ENCODE peak calls at places on chromosome X, in eight cellular contexts. T is astrocyte of the cerebellum, G is AG10803, U is activated B cell treated with CpG ODN at 0.5 μM for 24 hours, C is left ventricle myocardium inferior, H is tibial nerve, S is brain microvascular endothelial cell, Y is AG04450. N is an unnamed sample.

GRCh38 chrX:106510713-106511411 is 100.9 kb upstream of the RADX start:
- DNase-seq in T (no peak), G (no peak), U (no peak), C (no peak), H (no peak), S (no peak), Y (no peak), N (no peak)

GRCh38 chrX:115268421-115268820 is 21.1 kb upstream of the LUZP4 start:
- DNase-seq in T (no peak), G (no peak), U (no peak), C (no peak), H (no peak), S (no peak), Y (no peak), N (no peak)

GRCh38 chrX:39582091-39582490 is 515.7 kb downstream of the BCOR start:
- DNase-seq in T (no peak), G (no peak), U (no peak), C (no peak), H (no peak), S (no peak), Y (no peak), N (peak)

GRCh38 chrX:42530027-42530426 is 247.9 kb downstream of the PPP1R2C start:
- DNase-seq in T (peak), G (peak), U (no peak), C (no peak), H (no peak), S (peak), Y (no peak), N (no peak)

GRCh38 chrX:131595120-131595519 is 51.2 kb downstream of the OR13H1 start:
- DNase-seq in T (no peak), G (no peak), U (no peak), C (no peak), H (no peak), S (no peak), Y (no peak), N (no peak)

GRCh38 chrX:136767104-136767941 is 13.4 kb downstream of the ARHGEF6 start:
- DNase-seq in T (peak), G (peak), U (peak), C (peak), H (no peak), S (peak), Y (no peak), N (peak)

GRCh38 chrX:84320606-84321005 is 132.6 kb upstream of the RPS6KA6 start:
- DNase-seq in T (no peak), G (peak), U (no peak), C (no peak), H (no peak), S (no peak), Y (no peak), N (no peak)

GRCh38 chrX:149916745-149917392 is 12.5 kb upstream of the HSFX4 start:
- DNase-seq in T (no peak), G (no peak), U (no peak), C (no peak), H (no peak), S (no peak), Y (no peak), N (no peak)

GRCh38 chrX:125757794-125758564 is 408.1 kb downstream of the DCAF12L2 start:
- DNase-seq in T (no peak), G (no peak), U (no peak), C (peak), H (no peak), S (peak), Y (no peak), N (no peak)

GRCh38 chrX:110432831-110433230 is 74.2 kb downstream of the RTL9 start:
- DNase-seq in T (no peak), G (no peak), U (no peak), C (peak), H (no peak), S (no peak), Y (no peak), N (no peak)

GRCh38 chrX:108811891-108812290 is 75.5 kb upstream of the IRS4 start:
- DNase-seq in T (no peak), G (no peak), U (no peak), C (no peak), H (no peak), S (no peak), Y (no peak), N (no peak)
- TF ChIP-seq CTCF in T (no peak), G (no peak), U (no peak), C (no peak), H (no peak), S (no peak), Y (no peak), N (no peak)

DNA sequence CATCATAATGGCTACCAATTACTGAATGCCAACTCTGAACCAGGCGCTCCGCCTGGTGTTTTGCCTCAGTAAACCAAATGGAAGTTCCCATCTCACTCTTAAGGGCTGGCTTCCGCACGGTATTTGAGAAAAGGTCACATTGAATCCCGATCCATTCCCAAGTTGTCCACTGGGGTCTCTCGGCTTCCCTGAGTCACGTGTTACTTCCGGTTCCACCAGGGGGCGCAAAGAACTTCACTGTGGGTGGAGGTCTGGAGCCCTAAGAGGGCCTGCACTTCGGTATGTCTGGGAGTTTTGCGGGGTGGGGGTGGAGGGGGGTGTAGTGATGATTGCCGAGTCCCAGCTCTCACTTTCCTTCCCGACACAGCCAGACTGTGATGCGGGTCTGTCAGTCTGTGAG is 13.4 kb upstream of the NHS start:
- DNase-seq in T (no peak), G (no peak), U (no peak), C (no peak), H (no peak), S (no peak), Y (no peak), N (peak)
- TF ChIP-seq CTCF in T (peak), G (peak), U (no peak), C (no peak), H (no peak), S (peak), Y (peak), N (no peak)

DNA sequence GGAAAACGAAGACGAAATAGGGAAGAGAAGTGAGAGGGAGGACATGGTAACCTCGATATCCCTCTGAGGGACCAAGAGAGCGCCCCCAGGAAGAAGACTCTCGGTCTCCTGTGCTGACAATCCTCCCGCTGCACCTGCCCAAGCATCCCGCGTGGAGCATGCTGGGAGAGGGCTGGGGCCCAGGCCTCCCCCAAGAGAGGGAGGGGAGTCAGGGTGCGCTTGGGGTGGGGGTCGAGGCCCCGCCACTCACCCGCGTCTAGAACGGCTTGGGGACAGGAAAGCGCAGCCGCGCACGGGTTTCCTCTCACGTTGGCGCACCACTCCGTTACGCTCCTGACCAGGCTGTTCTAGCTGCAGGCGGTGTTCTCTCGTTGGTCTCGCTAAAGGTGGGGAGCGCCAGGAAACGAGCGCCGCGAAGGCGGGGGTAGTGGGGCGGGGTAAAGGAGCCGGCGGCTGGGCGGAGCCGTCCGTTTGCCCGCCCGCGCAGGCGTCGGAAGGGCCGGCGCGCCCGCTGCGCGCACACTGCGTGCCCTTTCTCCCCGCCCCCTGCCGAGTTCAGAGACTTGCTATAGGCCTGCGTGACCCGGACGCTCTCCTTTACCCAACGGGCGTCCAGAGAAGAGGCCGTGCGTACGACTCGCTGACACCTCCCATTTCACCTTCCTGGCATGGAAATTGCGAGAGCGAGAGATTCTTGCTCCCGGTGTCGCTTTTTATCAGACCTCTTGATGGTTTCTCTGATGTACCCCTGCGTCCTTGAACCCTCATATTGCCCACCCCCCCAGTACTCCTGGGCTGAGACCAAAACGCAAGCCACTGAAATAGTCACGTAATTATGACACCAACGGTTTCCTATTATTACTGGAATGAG is at the start of gene C1GALT1C1:
- DNase-seq in T (peak), G (peak), U (peak), C (peak), H (peak), S (peak), Y (peak), N (peak)
- TF ChIP-seq CTCF in T (no peak), G (no peak), U (no peak), C (no peak), H (no peak), S (no peak), Y (no peak), N (no peak)

GRCh38 chrX:1323315-1323714 is 13.3 kb upstream of the IL3RA start:
- DNase-seq in T (no peak), G (no peak), U (peak), C (peak), H (no peak), S (peak), Y (no peak), N (no peak)

GRCh38 chrX:1325515-1326116 is 11.0 kb upstream of the IL3RA start:
- DNase-seq in T (no peak), G (no peak), U (no peak), C (no peak), H (no peak), S (no peak), Y (no peak), N (peak)

GRCh38 chrX:1321689-1322088 is 14.9 kb upstream of the IL3RA start:
- DNase-seq in T (no peak), G (no peak), U (no peak), C (no peak), H (no peak), S (no peak), Y (no peak), N (no peak)

GRCh38 chrX:1327651-1328304 is 8.8 kb upstream of the IL3RA start:
- DNase-seq in T (no peak), G (no peak), U (no peak), C (no peak), H (no peak), S (no peak), Y (no peak), N (no peak)

DNA sequence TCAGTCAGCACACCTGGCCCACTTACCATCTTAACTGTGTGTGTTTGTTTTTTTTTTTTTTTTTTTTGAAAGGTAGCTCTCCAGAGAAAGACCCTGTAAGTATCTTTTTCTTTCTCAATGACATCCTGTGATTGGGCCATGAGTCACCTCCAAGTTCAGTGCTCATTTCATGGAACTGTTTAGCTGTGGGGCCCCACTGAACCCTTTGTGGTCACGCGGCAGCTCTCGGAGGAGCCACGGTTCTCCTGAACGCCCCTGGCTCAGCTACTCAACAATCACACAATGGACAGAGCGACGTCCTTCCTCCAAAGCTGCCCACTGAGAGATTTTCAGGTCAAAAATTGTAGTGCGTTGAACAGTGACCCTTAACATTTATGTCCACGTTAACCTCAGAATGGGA is 14.2 kb upstream of the IL3RA start:
- DNase-seq in T (no peak), G (no peak), U (no peak), C (no peak), H (no peak), S (no peak), Y (no peak), N (peak)
- TF ChIP-seq CTCF in T (no peak), G (no peak), U (no peak), C (no peak), H (no peak), S (no peak), Y (no peak), N (no peak)

GRCh38 chrX:35380808-35381700 is 417.1 kb upstream of the MAGEB16 start:
- DNase-seq in T (no peak), G (peak), U (no peak), C (no peak), H (no peak), S (no peak), Y (no peak), N (peak)
- TF ChIP-seq CTCF in T (peak), G (peak), U (no peak), C (peak), H (peak), S (peak), Y (peak), N (no peak)

DNA sequence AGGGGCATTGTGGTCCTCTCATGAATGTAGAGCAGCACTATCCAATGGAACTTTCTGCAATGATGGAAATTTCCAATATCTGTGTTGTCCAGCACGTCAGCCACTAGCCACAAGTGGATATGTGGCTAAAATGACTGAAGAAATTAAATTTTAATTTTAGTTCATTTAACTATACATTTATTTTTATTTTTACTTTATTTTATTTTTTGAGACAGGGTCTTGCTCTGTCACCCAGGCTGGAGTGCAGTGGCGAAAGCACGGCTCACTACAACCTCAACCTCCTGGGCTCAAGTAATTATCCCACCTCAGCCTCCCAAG is 13.3 kb upstream of the RBBP7 start:
- DNase-seq in T (no peak), G (no peak), U (no peak), C (no peak), H (no peak), S (no peak), Y (no peak), N (no peak)
- TF ChIP-seq CTCF in T (no peak), G (no peak), U (no peak), C (no peak), H (no peak), S (no peak), Y (no peak), N (no peak)

GRCh38 chrX:63511361-63511760 is 160.2 kb upstream of the SPIN4 start:
- DNase-seq in T (no peak), G (no peak), U (no peak), C (no peak), H (no peak), S (no peak), Y (no peak), N (no peak)

GRCh38 chrX:63508668-63509067 is 157.5 kb upstream of the SPIN4 start:
- DNase-seq in T (no peak), G (no peak), U (no peak), C (no peak), H (no peak), S (no peak), Y (no peak), N (no peak)

GRCh38 chrX:63503541-63503940 is 152.4 kb upstream of the SPIN4 start:
- DNase-seq in T (peak), G (peak), U (no peak), C (no peak), H (no peak), S (peak), Y (no peak), N (no peak)

DNA sequence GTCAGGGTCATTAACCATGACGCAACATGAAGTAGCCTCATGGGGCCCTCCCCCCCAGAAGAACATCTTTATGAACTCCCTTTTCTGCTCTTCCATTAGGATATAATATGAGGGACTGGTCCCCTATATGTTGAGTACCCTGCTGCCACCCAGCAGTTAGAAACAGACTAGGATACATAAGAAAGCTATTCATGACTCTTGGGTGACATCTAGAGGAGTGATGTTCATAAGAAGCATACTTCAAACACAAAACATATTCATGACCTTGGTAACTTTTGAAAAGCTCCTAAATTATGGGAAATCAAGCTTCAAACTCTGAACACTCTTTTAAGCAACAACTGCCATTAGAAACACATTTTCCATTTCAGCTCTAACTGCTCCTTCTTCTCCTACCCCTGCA is 155.2 kb upstream of the SPIN4 start:
- DNase-seq in T (peak), G (peak), U (no peak), C (no peak), H (no peak), S (no peak), Y (no peak), N (no peak)
- TF ChIP-seq CTCF in T (peak), G (peak), U (no peak), C (peak), H (peak), S (peak), Y (peak), N (no peak)

GRCh38 chrX:49270249-49270921 is 792 bp downstream of the PPP1R3F start:
- DNase-seq in T (no peak), G (no peak), U (no peak), C (no peak), H (no peak), S (no peak), Y (no peak), N (no peak)

GRCh38 chrX:49268702-49269009 is 937 bp upstream of the PPP1R3F start:
- DNase-seq in T (no peak), G (no peak), U (no peak), C (no peak), H (no peak), S (no peak), Y (no peak), N (no peak)

GRCh38 chrX:49271341-49271740 is 1.7 kb downstream of the PPP1R3F start:
- DNase-seq in T (no peak), G (no peak), U (no peak), C (no peak), H (no peak), S (no peak), Y (no peak), N (no peak)

GRCh38 chrX:49269768-49270248 is at the start of gene PPP1R3F:
- DNase-seq in T (no peak), G (no peak), U (no peak), C (no peak), H (no peak), S (no peak), Y (no peak), N (no peak)

GRCh38 chrX:49269010-49269767 is 404 bp upstream of the PPP1R3F start:
- DNase-seq in T (peak), G (peak), U (peak), C (peak), H (peak), S (peak), Y (peak), N (peak)
- TF ChIP-seq CTCF in T (no peak), G (no peak), U (no peak), C (no peak), H (no peak), S (no peak), Y (no peak), N (no peak)

GRCh38 chrX:54825716-54826428 is 18.3 kb downstream of the MAGED2 start:
- DNase-seq in T (no peak), G (no peak), U (no peak), C (no peak), H (no peak), S (no peak), Y (no peak), N (no peak)
- TF ChIP-seq CTCF in T (no peak), G (no peak), U (no peak), C (no peak), H (no peak), S (no peak), Y (no peak), N (no peak)